ENCODE peak calls at places on chromosome 14, in seven cellular contexts. One of them, this sample, is unnamed.

GRCh38 chr14:34722723-34723545 is 8.5 kb upstream of the CFL2 start:
- DNase-seq in breast epithelium: no peak
- DNase-seq in Peyer's patch: peak; percentile 73
- DNase-seq in K562: peak; percentile 37
- DNase-seq in lung: no peak
- DNase-seq in cardiac muscle cell: peak; percentile 52
- DNase-seq in ascending aorta: peak; percentile 68
- DNase-seq in this sample: no peak

GRCh38 chr14:100609331-100609870 is 22.2 kb upstream of the BEGAIN start:
- DNase-seq in breast epithelium: no peak
- DNase-seq in Peyer's patch: peak; percentile 33
- DNase-seq in K562: no peak
- DNase-seq in lung: no peak
- DNase-seq in cardiac muscle cell: no peak
- DNase-seq in ascending aorta: no peak
- DNase-seq in this sample: no peak

GRCh38 chr14:53591816-53592215 is 364.8 kb downstream of the BMP4 start:
- DNase-seq in breast epithelium: no peak
- DNase-seq in Peyer's patch: no peak
- DNase-seq in K562: no peak
- DNase-seq in lung: no peak
- DNase-seq in cardiac muscle cell: no peak
- DNase-seq in ascending aorta: no peak
- DNase-seq in this sample: no peak

GRCh38 chr14:91373591-91374245 is 43.9 kb downstream of the CCDC88C start:
- DNase-seq in breast epithelium: no peak
- DNase-seq in Peyer's patch: no peak
- DNase-seq in K562: no peak
- DNase-seq in lung: no peak
- DNase-seq in cardiac muscle cell: no peak
- DNase-seq in ascending aorta: no peak
- DNase-seq in this sample: no peak

GRCh38 chr14:58680698-58681097 is 42.9 kb downstream of the DACT1 start:
- DNase-seq in breast epithelium: no peak
- DNase-seq in Peyer's patch: no peak
- DNase-seq in K562: no peak
- DNase-seq in lung: no peak
- DNase-seq in cardiac muscle cell: no peak
- DNase-seq in ascending aorta: no peak
- DNase-seq in this sample: no peak

GRCh38 chr14:44657688-44658388 is 150.8 kb upstream of the FSCB start:
- DNase-seq in breast epithelium: no peak
- DNase-seq in Peyer's patch: no peak
- DNase-seq in K562: no peak
- DNase-seq in lung: no peak
- DNase-seq in cardiac muscle cell: peak; percentile 54
- DNase-seq in ascending aorta: no peak
- DNase-seq in this sample: peak; percentile 8

GRCh38 chr14:25049559-25050493 is at the start of gene STXBP6:
- DNase-seq in breast epithelium: no peak
- DNase-seq in Peyer's patch: peak; percentile 78
- DNase-seq in K562: no peak
- DNase-seq in lung: peak; percentile 45
- DNase-seq in cardiac muscle cell: peak; percentile 85
- DNase-seq in ascending aorta: peak; percentile 65
- DNase-seq in this sample: no peak

GRCh38 chr14:44898547-44898946 is 63.2 kb downstream of the KLHL28 start:
- DNase-seq in breast epithelium: no peak
- DNase-seq in Peyer's patch: no peak
- DNase-seq in K562: no peak
- DNase-seq in lung: no peak
- DNase-seq in cardiac muscle cell: no peak
- DNase-seq in ascending aorta: no peak
- DNase-seq in this sample: no peak

GRCh38 chr14:79111963-79112362 is 941.8 kb downstream of the NRXN3 start:
- DNase-seq in breast epithelium: no peak
- DNase-seq in Peyer's patch: no peak
- DNase-seq in K562: no peak
- DNase-seq in lung: no peak
- DNase-seq in cardiac muscle cell: no peak
- DNase-seq in ascending aorta: no peak
- DNase-seq in this sample: no peak

GRCh38 chr14:99699861-99700260 is 15.8 kb downstream of the CYP46A1 start:
- DNase-seq in breast epithelium: no peak
- DNase-seq in Peyer's patch: peak; percentile 10
- DNase-seq in K562: no peak
- DNase-seq in lung: peak; percentile 11
- DNase-seq in cardiac muscle cell: no peak
- DNase-seq in ascending aorta: peak; percentile 43
- DNase-seq in this sample: no peak

GRCh38 chr14:73457050-73457934 is 1.1 kb downstream of the NUMB start:
- DNase-seq in breast epithelium: peak; percentile 56
- DNase-seq in Peyer's patch: peak; percentile 74
- DNase-seq in K562: no peak
- DNase-seq in lung: peak; percentile 54
- DNase-seq in cardiac muscle cell: peak; percentile 58
- DNase-seq in ascending aorta: peak; percentile 80
- DNase-seq in this sample: no peak

GRCh38 chr14:54565236-54566151 is 1.4 kb upstream of the SAMD4A start:
- DNase-seq in breast epithelium: peak; percentile 91
- DNase-seq in Peyer's patch: peak; percentile 96
- DNase-seq in K562: peak; percentile 61
- DNase-seq in lung: peak; percentile 93
- DNase-seq in cardiac muscle cell: peak; percentile 93
- DNase-seq in ascending aorta: peak; percentile 98
- DNase-seq in this sample: no peak

GRCh38 chr14:56115471-56115870 is 2.7 kb upstream of the PELI2 start:
- DNase-seq in breast epithelium: no peak
- DNase-seq in Peyer's patch: no peak
- DNase-seq in K562: no peak
- DNase-seq in lung: no peak
- DNase-seq in cardiac muscle cell: no peak
- DNase-seq in ascending aorta: no peak
- DNase-seq in this sample: no peak

GRCh38 chr14:31884776-31885379 is 192.2 kb upstream of the ARHGAP5 start:
- DNase-seq in breast epithelium: no peak
- DNase-seq in Peyer's patch: no peak
- DNase-seq in K562: no peak
- DNase-seq in lung: no peak
- DNase-seq in cardiac muscle cell: no peak
- DNase-seq in ascending aorta: no peak
- DNase-seq in this sample: no peak

GRCh38 chr14:53668861-53669260 is 287.8 kb downstream of the BMP4 start:
- DNase-seq in breast epithelium: no peak
- DNase-seq in Peyer's patch: no peak
- DNase-seq in K562: no peak
- DNase-seq in lung: no peak
- DNase-seq in cardiac muscle cell: no peak
- DNase-seq in ascending aorta: no peak
- DNase-seq in this sample: no peak

GRCh38 chr14:63933110-63933509 is 80.3 kb downstream of the SYNE2 start:
- DNase-seq in breast epithelium: no peak
- DNase-seq in Peyer's patch: no peak
- DNase-seq in K562: no peak
- DNase-seq in lung: no peak
- DNase-seq in cardiac muscle cell: no peak
- DNase-seq in ascending aorta: no peak
- DNase-seq in this sample: no peak

GRCh38 chr14:73059326-73059725 is 992 bp downstream of the RBM25 start:
- DNase-seq in breast epithelium: no peak
- DNase-seq in Peyer's patch: no peak
- DNase-seq in K562: no peak
- DNase-seq in lung: no peak
- DNase-seq in cardiac muscle cell: peak; percentile 10
- DNase-seq in ascending aorta: no peak
- DNase-seq in this sample: no peak

GRCh38 chr14:79356040-79356439 is 855.3 kb downstream of the DIO2 start:
- DNase-seq in breast epithelium: no peak
- DNase-seq in Peyer's patch: no peak
- DNase-seq in K562: no peak
- DNase-seq in lung: no peak
- DNase-seq in cardiac muscle cell: no peak
- DNase-seq in ascending aorta: no peak
- DNase-seq in this sample: no peak

GRCh38 chr14:87883750-87884149 is 109.2 kb downstream of the GALC start:
- DNase-seq in breast epithelium: no peak
- DNase-seq in Peyer's patch: no peak
- DNase-seq in K562: no peak
- DNase-seq in lung: no peak
- DNase-seq in cardiac muscle cell: no peak
- DNase-seq in ascending aorta: no peak
- DNase-seq in this sample: no peak

GRCh38 chr14:97977711-97978261 is 1180.6 kb downstream of the VRK1 start:
- DNase-seq in breast epithelium: peak; percentile 85
- DNase-seq in Peyer's patch: peak; percentile 84
- DNase-seq in K562: no peak
- DNase-seq in lung: peak; percentile 82
- DNase-seq in cardiac muscle cell: no peak
- DNase-seq in ascending aorta: peak; percentile 87
- DNase-seq in this sample: no peak

GRCh38 chr14:39665084-39665483 is 232.9 kb upstream of the FBXO33 start:
- DNase-seq in breast epithelium: no peak
- DNase-seq in Peyer's patch: no peak
- DNase-seq in K562: no peak
- DNase-seq in lung: no peak
- DNase-seq in cardiac muscle cell: no peak
- DNase-seq in ascending aorta: no peak
- DNase-seq in this sample: no peak

GRCh38 chr14:36383674-36384421 is 63.4 kb upstream of the MBIP start:
- DNase-seq in breast epithelium: no peak
- DNase-seq in Peyer's patch: no peak
- DNase-seq in K562: no peak
- DNase-seq in lung: peak; percentile 70
- DNase-seq in cardiac muscle cell: no peak
- DNase-seq in ascending aorta: peak; percentile 83
- DNase-seq in this sample: no peak

GRCh38 chr14:68787235-68787727 is 5.6 kb downstream of the ZFP36L1 start:
- DNase-seq in breast epithelium: no peak
- DNase-seq in Peyer's patch: peak; percentile 70
- DNase-seq in K562: no peak
- DNase-seq in lung: no peak
- DNase-seq in cardiac muscle cell: no peak
- DNase-seq in ascending aorta: no peak
- DNase-seq in this sample: no peak

GRCh38 chr14:36857136-36857535 is 195.5 kb downstream of the PAX9 start:
- DNase-seq in breast epithelium: no peak
- DNase-seq in Peyer's patch: no peak
- DNase-seq in K562: no peak
- DNase-seq in lung: no peak
- DNase-seq in cardiac muscle cell: no peak
- DNase-seq in ascending aorta: no peak
- DNase-seq in this sample: peak; percentile 53

GRCh38 chr14:21106506-21107359 is 5.9 kb downstream of the TMEM253 start:
- DNase-seq in breast epithelium: peak; percentile 77
- DNase-seq in Peyer's patch: peak; percentile 94
- DNase-seq in K562: peak; percentile 35
- DNase-seq in lung: peak; percentile 84
- DNase-seq in cardiac muscle cell: peak; percentile 82
- DNase-seq in ascending aorta: peak; percentile 89
- DNase-seq in this sample: no peak

GRCh38 chr14:32898876-32899275 is 39.8 kb upstream of the NPAS3 start:
- DNase-seq in breast epithelium: no peak
- DNase-seq in Peyer's patch: no peak
- DNase-seq in K562: no peak
- DNase-seq in lung: no peak
- DNase-seq in cardiac muscle cell: no peak
- DNase-seq in ascending aorta: no peak
- DNase-seq in this sample: no peak
- H3K4me3 ChIP-seq in breast epithelium: no peak overlapping the region
- H3K4me3 ChIP-seq in Peyer's patch: no peak overlapping the region
- H3K4me3 ChIP-seq in K562: no peak overlapping the region
- H3K4me3 ChIP-seq in lung: no peak overlapping the region
- H3K4me3 ChIP-seq in cardiac muscle cell: no peak overlapping the region
- H3K4me3 ChIP-seq in ascending aorta: no peak overlapping the region
- H3K4me3 ChIP-seq in this sample: no peak overlapping the region

GRCh38 chr14:51807355-51807754 is 53.1 kb upstream of the GNG2 start:
- DNase-seq in breast epithelium: no peak
- DNase-seq in Peyer's patch: no peak
- DNase-seq in K562: no peak
- DNase-seq in lung: no peak
- DNase-seq in cardiac muscle cell: no peak
- DNase-seq in ascending aorta: no peak
- DNase-seq in this sample: no peak

GRCh38 chr14:51806624-51807023 is 53.8 kb upstream of the GNG2 start:
- DNase-seq in breast epithelium: no peak
- DNase-seq in Peyer's patch: no peak
- DNase-seq in K562: no peak
- DNase-seq in lung: no peak
- DNase-seq in cardiac muscle cell: peak; percentile 35
- DNase-seq in ascending aorta: no peak
- DNase-seq in this sample: no peak

GRCh38 chr14:51806026-51806590 is 54.3 kb upstream of the GNG2 start:
- DNase-seq in breast epithelium: no peak
- DNase-seq in Peyer's patch: no peak
- DNase-seq in K562: no peak
- DNase-seq in lung: no peak
- DNase-seq in cardiac muscle cell: no peak
- DNase-seq in ascending aorta: no peak
- DNase-seq in this sample: no peak

GRCh38 chr14:51805541-51805940 is 54.9 kb upstream of the GNG2 start:
- DNase-seq in breast epithelium: no peak
- DNase-seq in Peyer's patch: no peak
- DNase-seq in K562: no peak
- DNase-seq in lung: no peak
- DNase-seq in cardiac muscle cell: no peak
- DNase-seq in ascending aorta: no peak
- DNase-seq in this sample: no peak
- TF ChIP-seq CTCF in breast epithelium: no peak
- TF ChIP-seq CTCF in Peyer's patch: no peak
- TF ChIP-seq CTCF in K562: no peak
- TF ChIP-seq CTCF in lung: no peak
- TF ChIP-seq CTCF in cardiac muscle cell: no peak
- TF ChIP-seq CTCF in ascending aorta: no peak
- TF ChIP-seq CTCF in this sample: no peak

DNA sequence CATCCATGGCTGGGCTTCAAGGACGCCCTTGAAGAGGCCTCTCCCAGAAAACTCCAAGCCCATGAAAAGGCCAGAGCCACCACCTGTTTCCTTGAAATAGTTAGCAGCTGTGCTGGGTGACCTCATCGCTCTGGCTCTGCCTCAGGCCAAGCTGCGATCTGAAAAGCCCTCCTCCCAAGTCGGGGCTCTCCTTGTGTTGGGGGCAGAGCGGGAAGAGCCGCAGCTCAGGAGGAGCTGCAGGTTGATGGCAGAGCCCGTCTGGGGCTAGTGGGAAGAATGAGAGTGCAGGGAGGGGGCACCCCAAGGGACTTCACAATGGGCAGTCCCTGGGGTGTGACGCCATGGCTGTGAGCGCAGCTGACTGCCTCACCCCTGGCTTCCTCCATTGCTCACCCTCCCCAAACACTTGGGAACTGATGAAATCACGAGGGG is 50.0 kb upstream of the STON2 start:
- DNase-seq in breast epithelium: no peak
- DNase-seq in Peyer's patch: no peak
- DNase-seq in K562: no peak
- DNase-seq in lung: no peak
- DNase-seq in cardiac muscle cell: no peak
- DNase-seq in ascending aorta: peak; percentile 68
- DNase-seq in this sample: no peak
- H3K4me3 ChIP-seq in breast epithelium: no peak overlapping the region
- H3K4me3 ChIP-seq in Peyer's patch: no peak overlapping the region
- H3K4me3 ChIP-seq in K562: no peak overlapping the region
- H3K4me3 ChIP-seq in lung: no peak overlapping the region
- H3K4me3 ChIP-seq in cardiac muscle cell: no peak overlapping the region
- H3K4me3 ChIP-seq in ascending aorta: no peak overlapping the region
- H3K4me3 ChIP-seq in this sample: no peak overlapping the region

GRCh38 chr14:61923348-61923747 is 161.1 kb downstream of the SNAPC1 start:
- DNase-seq in breast epithelium: no peak
- DNase-seq in Peyer's patch: no peak
- DNase-seq in K562: no peak
- DNase-seq in lung: no peak
- DNase-seq in cardiac muscle cell: no peak
- DNase-seq in ascending aorta: no peak
- DNase-seq in this sample: no peak
- TF ChIP-seq CTCF in breast epithelium: no peak
- TF ChIP-seq CTCF in Peyer's patch: no peak
- TF ChIP-seq CTCF in K562: no peak
- TF ChIP-seq CTCF in lung: no peak
- TF ChIP-seq CTCF in cardiac muscle cell: peak; percentile 15
- TF ChIP-seq CTCF in ascending aorta: no peak
- TF ChIP-seq CTCF in this sample: peak; percentile 63